ENCODE peak calls at places on chromosomes 11 and 22, in seven cellular contexts. W is cardiac muscle cell, D is putamen, V is heart left ventricle, Y is tibial nerve, C is left ventricle myocardium inferior, B is activated T-helper 1 cell treated with Interleukin-2 at 50 U/mL for 16 hours. G is an unnamed sample.

GRCh38 chr11:133945087-133945974 is 11.4 kb downstream of the IGSF9B start:
- DNase-seq in W (peak; percentile 69), D (no peak), V (peak; percentile 74), Y (no peak), C (peak; percentile 69), B (peak; percentile 78), G (peak; percentile 80)

GRCh38 chr11:33560729-33561128 is 139.9 kb downstream of the C11orf91 start:
- DNase-seq in W (no peak), D (no peak), V (no peak), Y (no peak), C (no peak), B (no peak), G (no peak)

GRCh38 chr22:38788016-38788415 is 5.9 kb downstream of the DNAL4 start:
- DNase-seq in W (peak; percentile 89), D (no peak), V (no peak), Y (no peak), C (no peak), B (no peak), G (no peak)

GRCh38 chr11:2667940-2668339 is 31.9 kb downstream of the KCNQ1OT1 start:
- DNase-seq in W (no peak), D (no peak), V (no peak), Y (no peak), C (no peak), B (no peak), G (no peak)

GRCh38 chr22:47176573-47177333 is 414.3 kb downstream of the TBC1D22A start:
- DNase-seq in W (no peak), D (no peak), V (peak; percentile 13), Y (peak; percentile 9), C (no peak), B (no peak), G (no peak)

GRCh38 chr22:44616882-44617655 is 84.9 kb upstream of the PRR5 start:
- DNase-seq in W (no peak), D (no peak), V (peak; percentile 42), Y (no peak), C (peak; percentile 36), B (no peak), G (no peak)

GRCh38 chr22:35752172-35752832 is 34.6 kb downstream of the APOL5 start:
- DNase-seq in W (no peak), D (no peak), V (no peak), Y (no peak), C (no peak), B (no peak), G (no peak)

GRCh38 chr11:134512791-134513538 is 100.9 kb upstream of the B3GAT1 start:
- DNase-seq in W (no peak), D (no peak), V (peak; percentile 8), Y (no peak), C (no peak), B (no peak), G (no peak)

GRCh38 chr11:6746086-6746618 is 25.6 kb downstream of the OR2AG2 start:
- DNase-seq in W (peak; percentile 11), D (no peak), V (peak; percentile 23), Y (no peak), C (no peak), B (peak; percentile 21), G (peak; percentile 15)

GRCh38 chr11:111719379-111719778 is 46.8 kb downstream of the PPP2R1B start:
- DNase-seq in W (no peak), D (no peak), V (no peak), Y (no peak), C (no peak), B (no peak), G (no peak)

GRCh38 chr11:14894657-14895598 is 2.9 kb upstream of the CYP2R1 start:
- DNase-seq in W (peak; percentile 94), D (no peak), V (peak; percentile 37), Y (no peak), C (peak; percentile 30), B (no peak), G (no peak)

GRCh38 chr11:129354688-129355087 is 21.0 kb upstream of the BARX2 start:
- DNase-seq in W (no peak), D (no peak), V (no peak), Y (no peak), C (no peak), B (no peak), G (no peak)

GRCh38 chr11:114326776-114327175 is 30.6 kb downstream of the NNMT start:
- DNase-seq in W (no peak), D (no peak), V (no peak), Y (no peak), C (no peak), B (no peak), G (no peak)

GRCh38 chr11:47645500-47645899 is 3.1 kb upstream of the MTCH2 start:
- DNase-seq in W (no peak), D (no peak), V (no peak), Y (no peak), C (no peak), B (no peak), G (no peak)

GRCh38 chr11:46315783-46316563 is 31.3 kb upstream of the DGKZ start:
- DNase-seq in W (peak; percentile 26), D (no peak), V (peak; percentile 53), Y (no peak), C (peak; percentile 64), B (no peak), G (no peak)

GRCh38 chr11:82398300-82398815 is 335.3 kb downstream of the FAM181B start:
- DNase-seq in W (no peak), D (peak; percentile 32), V (no peak), Y (no peak), C (no peak), B (no peak), G (no peak)

GRCh38 chr11:16184588-16184987 is 171.8 kb downstream of the SOX6 start:
- DNase-seq in W (peak; percentile 34), D (no peak), V (no peak), Y (no peak), C (no peak), B (no peak), G (no peak)

GRCh38 chr11:57402188-57403066 is 12.0 kb upstream of the PRG2 start:
- DNase-seq in W (peak; percentile 9), D (no peak), V (no peak), Y (no peak), C (no peak), B (no peak), G (no peak)

GRCh38 chr11:122186439-122187080 is 70.5 kb upstream of the BLID start:
- DNase-seq in W (peak; percentile 99), D (no peak), V (no peak), Y (no peak), C (no peak), B (no peak), G (no peak)

GRCh38 chr22:39148727-39149535 is 3.5 kb downstream of the CBX7 start:
- DNase-seq in W (no peak), D (no peak), V (no peak), Y (peak; percentile 80), C (peak; percentile 65), B (peak; percentile 50), G (peak; percentile 78)

GRCh38 chr11:119874660-119875238 is 145.7 kb upstream of the NECTIN1 start:
- DNase-seq in W (no peak), D (no peak), V (no peak), Y (no peak), C (no peak), B (no peak), G (no peak)

GRCh38 chr11:45078236-45079074 is 68.0 kb upstream of the PRDM11 start:
- DNase-seq in W (peak; percentile 56), D (no peak), V (no peak), Y (no peak), C (no peak), B (no peak), G (no peak)

GRCh38 chr11:859394-860131 is 16.9 kb downstream of the TSPAN4 start:
- DNase-seq in W (peak; percentile 94), D (peak; percentile 45), V (peak; percentile 75), Y (peak; percentile 62), C (peak; percentile 81), B (no peak), G (no peak)

GRCh38 chr11:94002226-94002625 is 18.9 kb upstream of the HEPHL1 start:
- DNase-seq in W (no peak), D (no peak), V (no peak), Y (no peak), C (no peak), B (no peak), G (no peak)

GRCh38 chr22:45740236-45740635 is 68.6 kb downstream of the ATXN10 start:
- DNase-seq in W (no peak), D (no peak), V (no peak), Y (no peak), C (no peak), B (no peak), G (no peak)

GRCh38 chr22:38191746-38192474 is 9.9 kb upstream of the MAFF start:
- DNase-seq in W (no peak), D (no peak), V (no peak), Y (no peak), C (no peak), B (no peak), G (no peak)

GRCh38 chr22:36918730-36919129 is 5.3 kb downstream of the CSF2RB start:
- DNase-seq in W (no peak), D (no peak), V (no peak), Y (no peak), C (no peak), B (no peak), G (no peak)

GRCh38 chr11:70074701-70075100 is 3.4 kb upstream of the ANO1 start:
- DNase-seq in W (no peak), D (no peak), V (peak; percentile 9), Y (no peak), C (no peak), B (no peak), G (no peak)

GRCh38 chr11:72741429-72741833 is 10.8 kb downstream of the ARAP1 start:
- DNase-seq in W (no peak), D (no peak), V (no peak), Y (no peak), C (peak; percentile 42), B (no peak), G (no peak)

GRCh38 chr11:123137496-123138270 is 57.4 kb downstream of the CLMP start:
- DNase-seq in W (peak; percentile 91), D (peak; percentile 12), V (peak; percentile 80), Y (peak; percentile 79), C (peak; percentile 89), B (no peak), G (no peak)

GRCh38 chr11:104792861-104793260 is 105.4 kb downstream of the CASP12 start:
- DNase-seq in W (peak; percentile 14), D (no peak), V (no peak), Y (no peak), C (no peak), B (no peak), G (no peak)

GRCh38 chr11:33829430-33830141 is 55.3 kb upstream of the FBXO3 start:
- DNase-seq in W (peak; percentile 82), D (peak; percentile 63), V (peak; percentile 52), Y (peak; percentile 27), C (peak; percentile 38), B (no peak), G (no peak)

GRCh38 chr11:104442320-104442719 is 278.4 kb upstream of the PDGFD start:
- DNase-seq in W (peak; percentile 65), D (no peak), V (no peak), Y (no peak), C (no peak), B (no peak), G (no peak)